ENCODE peak calls at places on chromosomes 3 and 15, in four cellular contexts. O, W, H and T are unnamed samples.

GRCh38 chr3:184636774-184637316 is 75.0 kb downstream of the MAGEF1 start:
- DNase-seq in O (no peak), W (peak), H (no peak), T (no peak)

GRCh38 chr3:191434036-191434435 is 26.9 kb upstream of the PYDC2 start:
- DNase-seq in O (no peak), W (no peak), H (no peak), T (no peak)

GRCh38 chr15:85306946-85307686 is 73.3 kb upstream of the AKAP13 start:
- DNase-seq in O (peak), W (peak), H (no peak), T (no peak)

GRCh38 chr3:113844622-113845222 is 6.1 kb downstream of the GRAMD1C start:
- DNase-seq in O (peak), W (peak), H (no peak), T (peak)

GRCh38 chr15:51281368-51281967 is 56.9 kb downstream of the CYP19A1 start:
- DNase-seq in O (peak), W (no peak), H (peak), T (peak)

GRCh38 chr3:174529298-174529697 is 329.8 kb upstream of the NAALADL2 start:
- DNase-seq in O (no peak), W (no peak), H (no peak), T (no peak)

GRCh38 chr3:56197259-56197965 is 270.9 kb downstream of the ERC2 start:
- DNase-seq in O (no peak), W (no peak), H (no peak), T (no peak)

GRCh38 chr15:96416218-96416933 is 85.9 kb downstream of the NR2F2 start:
- DNase-seq in O (no peak), W (no peak), H (no peak), T (no peak)

GRCh38 chr3:181718416-181718815 is 6.7 kb downstream of the SOX2 start:
- DNase-seq in O (no peak), W (no peak), H (no peak), T (no peak)

GRCh38 chr3:193905993-193906396 is 230.0 kb upstream of the HES1 start:
- DNase-seq in O (no peak), W (no peak), H (peak), T (no peak)

GRCh38 chr3:31253782-31254181 is 278.9 kb upstream of the STT3B start:
- DNase-seq in O (no peak), W (no peak), H (no peak), T (no peak)

GRCh38 chr3:8997151-8997550 is 33.9 kb upstream of the RAD18 start:
- DNase-seq in O (no peak), W (no peak), H (no peak), T (no peak)

GRCh38 chr3:180280601-180281000 is 243.9 kb upstream of the PEX5L start:
- DNase-seq in O (no peak), W (no peak), H (no peak), T (no peak)

GRCh38 chr15:100781061-100781960 is 98.3 kb upstream of the ALDH1A3 start:
- DNase-seq in O (no peak), W (no peak), H (no peak), T (peak)

GRCh38 chr15:51229907-51230328 is 108.5 kb downstream of the CYP19A1 start:
- DNase-seq in O (peak), W (no peak), H (no peak), T (no peak)

GRCh38 chr3:169769287-169770181 is at the start of gene ACTRT3:
- DNase-seq in O (peak), W (no peak), H (peak), T (peak)

GRCh38 chr15:74399511-74400312 is 32.3 kb upstream of the CYP11A1 start:
- DNase-seq in O (no peak), W (no peak), H (no peak), T (no peak)

GRCh38 chr3:43910750-43911149 is 220.0 kb downstream of the ABHD5 start:
- DNase-seq in O (no peak), W (no peak), H (no peak), T (no peak)

GRCh38 chr3:22713936-22714335 is 489.2 kb upstream of the UBE2E2 start:
- DNase-seq in O (no peak), W (no peak), H (no peak), T (no peak)

GRCh38 chr15:33125883-33126535 is 68.5 kb downstream of the FMN1 start:
- DNase-seq in O (no peak), W (peak), H (no peak), T (no peak)

GRCh38 chr3:186931487-186932280 is 1.4 kb downstream of the ST6GAL1 start:
- DNase-seq in O (no peak), W (peak), H (peak), T (peak)

GRCh38 chr3:190384241-190384863 is 3.6 kb upstream of the CLDN16 start:
- DNase-seq in O (peak), W (no peak), H (no peak), T (no peak)